ENCODE peak calls at places on chromosomes 11 and 22, in ten cellular contexts. C, D, G, U, V, H, K, Y, Z and A are unnamed samples.

GRCh38 chr22:49229483-49230193 is 598.0 kb downstream of the BRD1 start:
- DNase-seq in Y (no peak), V (no peak), K (no peak), Z (no peak), G (no peak), H (no peak), C (no peak), D (no peak), U (no peak), A (no peak)

GRCh38 chr11:3074912-3075589 is 17.8 kb upstream of the CARS1 start:
- DNase-seq in Z (no peak), V (no peak), G (no peak), H (no peak), Y (no peak), D (no peak), C (no peak), K (no peak), U (no peak), A (no peak)

GRCh38 chr11:86571273-86571948 is 101.0 kb downstream of the ME3 start:
- DNase-seq in H (no peak), K (peak; percentile 69), V (peak; percentile 33), G (no peak), C (no peak), D (no peak), Z (no peak), Y (no peak), U (no peak), A (no peak)

GRCh38 chr11:37449146-37449545 is 851.1 kb upstream of the RAG2 start:
- DNase-seq in Y (peak; percentile 68), C (peak; percentile 45), K (no peak), D (no peak), V (peak; percentile 58), H (peak; percentile 30), G (no peak), U (no peak), Z (no peak), A (no peak)

GRCh38 chr11:86745571-86745970 is 54.8 kb upstream of the PRSS23 start:
- DNase-seq in K (no peak), U (no peak), G (no peak), V (no peak), H (no peak), C (no peak), D (no peak), Z (no peak), Y (peak; percentile 36), A (no peak)

GRCh38 chr11:126190792-126191191 is 20.7 kb downstream of the RPUSD4 start:
- DNase-seq in D (no peak), C (no peak), Z (no peak), H (peak; percentile 54), V (no peak), Y (no peak), G (no peak), U (no peak), K (no peak), A (no peak)

GRCh38 chr11:11519184-11519583 is 102.6 kb downstream of the GALNT18 start:
- DNase-seq in H (no peak), Z (no peak), Y (no peak), G (no peak), U (no peak), D (no peak), K (no peak), C (no peak), V (no peak), A (no peak)

GRCh38 chr11:108414958-108415357 is 52.4 kb downstream of the C11orf65 start:
- DNase-seq in V (no peak), H (no peak), D (no peak), Y (no peak), K (no peak), Z (no peak), C (no peak), U (no peak), G (no peak), A (no peak)

GRCh38 chr11:624705-625635 is at the start of gene CDHR5:
- DNase-seq in U (no peak), K (no peak), Y (no peak), D (peak; percentile 36), V (no peak), C (no peak), G (peak; percentile 67), H (no peak), Z (no peak), A (no peak)

DNA sequence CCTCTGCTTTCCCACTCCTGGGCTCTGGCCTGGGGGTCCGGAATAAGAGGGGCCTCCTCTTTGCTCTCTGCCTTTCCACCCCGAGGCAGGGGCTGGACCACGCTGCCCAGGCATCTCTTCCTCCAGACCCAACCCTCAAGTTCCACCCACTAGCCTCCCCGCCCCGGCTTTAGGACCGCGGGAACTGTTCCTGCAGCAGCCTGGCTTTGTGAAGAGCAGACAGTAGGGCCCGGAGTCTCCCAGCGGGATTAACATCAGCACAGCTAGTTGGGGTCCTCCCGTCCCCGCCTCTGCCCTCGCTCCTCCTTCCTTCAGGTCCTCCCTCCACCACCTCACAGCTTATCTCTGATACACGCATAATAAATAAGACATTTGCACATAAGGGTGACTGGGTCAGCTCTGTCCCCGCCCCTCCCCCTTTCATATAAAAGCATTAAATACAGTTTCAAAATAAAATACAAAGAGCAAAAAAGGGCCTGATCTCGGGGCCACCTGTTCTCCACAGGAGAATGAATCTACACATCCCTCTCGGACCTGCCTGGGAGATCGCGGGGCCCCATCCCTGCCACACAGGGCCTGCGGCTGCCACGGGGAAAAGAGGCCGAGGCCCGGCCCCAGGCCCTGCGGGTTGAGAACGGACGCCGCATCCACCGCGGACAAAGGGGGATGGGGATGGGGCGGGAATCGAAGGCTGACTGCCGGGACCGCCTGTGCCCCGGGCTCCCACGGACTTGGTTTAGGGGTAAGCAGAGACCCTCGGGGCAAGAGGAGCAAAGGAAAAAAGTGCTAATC is 6.5 kb downstream of the ZFTA start:
- DNase-seq in U (peak; percentile 41), Z (no peak), G (no peak), Y (no peak), H (peak; percentile 20), C (no peak), K (no peak), D (peak; percentile 59), V (peak; percentile 13), A (peak; percentile 50)
- TF ChIP-seq POLR2A in U (no peak), Z (no peak), G (no peak), Y (no peak), H (no peak), C (no peak), K (no peak), D (no peak), V (no peak), A (no peak)

GRCh38 chr22:33666249-33666648 is 254.0 kb downstream of the LARGE1 start:
- DNase-seq in U (no peak), G (no peak), K (no peak), H (no peak), D (no peak), Y (no peak), V (no peak), C (no peak), Z (no peak), A (no peak)

DNA sequence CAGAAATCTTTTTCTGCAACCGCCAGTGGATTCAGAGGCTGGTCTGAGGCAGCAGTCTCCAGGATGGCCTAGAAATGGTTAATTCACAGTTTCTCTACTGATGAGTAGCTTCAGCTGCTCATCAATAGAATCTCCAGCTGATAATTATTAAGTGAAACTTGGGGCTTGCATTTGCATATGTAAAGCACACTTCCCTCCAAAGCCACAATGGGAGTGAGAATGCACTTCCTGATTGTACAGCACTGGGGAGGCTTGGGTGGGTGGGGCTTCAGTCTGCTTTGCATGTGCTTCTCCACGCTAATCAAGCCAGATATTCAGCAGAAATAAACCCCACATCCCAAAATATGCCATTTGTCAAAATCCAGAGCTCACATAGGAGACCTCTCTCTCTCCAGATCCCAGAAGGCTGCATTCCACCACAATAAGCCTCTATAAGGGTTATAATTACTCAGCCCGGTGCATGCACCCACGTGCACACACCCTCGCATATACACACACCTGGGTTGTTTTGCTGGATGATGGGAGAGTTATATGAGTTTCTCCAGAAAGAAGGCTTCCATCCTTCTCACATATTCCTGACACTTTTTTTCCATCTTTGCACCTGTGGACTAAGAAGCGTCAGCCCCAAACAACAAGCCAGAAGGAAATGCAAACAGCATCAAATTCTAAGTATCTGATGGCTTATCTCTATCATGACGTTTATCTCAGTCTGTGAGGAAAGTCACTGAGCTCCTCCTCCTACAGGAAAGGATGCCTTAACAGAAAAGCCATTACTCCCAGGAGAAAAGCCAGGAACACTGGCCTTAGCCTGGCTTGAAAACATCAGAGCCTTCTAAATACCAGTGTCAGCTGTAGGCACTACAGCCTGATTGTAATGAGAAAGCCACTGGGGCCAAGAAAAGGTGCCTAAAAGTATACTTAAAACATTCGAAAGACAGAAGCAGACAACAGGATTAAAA is 253.3 kb downstream of the LARGE1 start:
- DNase-seq in V (peak; percentile 67), D (no peak), U (no peak), K (no peak), H (no peak), C (no peak), G (no peak), Z (peak; percentile 39), Y (no peak), A (no peak)
- TF ChIP-seq POLR2A in V (no peak), D (no peak), U (no peak), K (no peak), H (no peak), C (no peak), G (no peak), Z (no peak), Y (no peak), A (no peak)

DNA sequence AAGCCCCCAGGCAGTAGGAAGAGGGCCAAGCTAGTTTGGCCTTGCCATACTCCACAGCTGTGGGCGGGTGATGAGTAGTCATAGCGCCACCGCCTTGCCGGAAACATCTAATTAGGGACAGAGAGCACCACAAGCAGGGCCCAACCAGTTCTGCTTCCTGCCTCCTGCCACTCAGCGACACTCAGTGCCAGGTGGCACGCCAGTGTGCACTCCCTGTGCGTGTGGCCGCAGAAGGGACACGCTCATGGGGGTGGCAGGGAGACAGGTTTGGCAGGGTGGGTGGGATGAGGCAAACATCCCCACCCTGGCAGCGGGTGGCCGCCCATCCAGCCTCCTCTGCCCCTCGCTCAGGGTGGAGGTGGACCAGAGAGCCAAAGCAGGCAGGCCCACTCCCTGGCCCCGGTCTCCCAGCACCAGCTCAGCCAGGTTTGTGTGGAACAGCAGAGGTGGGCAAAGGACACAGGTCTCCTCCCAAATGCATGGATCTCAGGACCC is 4.9 kb downstream of the OVOL1 start:
- DNase-seq in C (no peak), Z (peak; percentile 62), Y (no peak), H (no peak), G (peak; percentile 91), K (no peak), V (no peak), D (no peak), U (no peak), A (no peak)
- TF ChIP-seq POLR2A in C (no peak), Z (no peak), Y (no peak), H (no peak), G (no peak), K (no peak), V (no peak), D (no peak), U (no peak), A (no peak)

DNA sequence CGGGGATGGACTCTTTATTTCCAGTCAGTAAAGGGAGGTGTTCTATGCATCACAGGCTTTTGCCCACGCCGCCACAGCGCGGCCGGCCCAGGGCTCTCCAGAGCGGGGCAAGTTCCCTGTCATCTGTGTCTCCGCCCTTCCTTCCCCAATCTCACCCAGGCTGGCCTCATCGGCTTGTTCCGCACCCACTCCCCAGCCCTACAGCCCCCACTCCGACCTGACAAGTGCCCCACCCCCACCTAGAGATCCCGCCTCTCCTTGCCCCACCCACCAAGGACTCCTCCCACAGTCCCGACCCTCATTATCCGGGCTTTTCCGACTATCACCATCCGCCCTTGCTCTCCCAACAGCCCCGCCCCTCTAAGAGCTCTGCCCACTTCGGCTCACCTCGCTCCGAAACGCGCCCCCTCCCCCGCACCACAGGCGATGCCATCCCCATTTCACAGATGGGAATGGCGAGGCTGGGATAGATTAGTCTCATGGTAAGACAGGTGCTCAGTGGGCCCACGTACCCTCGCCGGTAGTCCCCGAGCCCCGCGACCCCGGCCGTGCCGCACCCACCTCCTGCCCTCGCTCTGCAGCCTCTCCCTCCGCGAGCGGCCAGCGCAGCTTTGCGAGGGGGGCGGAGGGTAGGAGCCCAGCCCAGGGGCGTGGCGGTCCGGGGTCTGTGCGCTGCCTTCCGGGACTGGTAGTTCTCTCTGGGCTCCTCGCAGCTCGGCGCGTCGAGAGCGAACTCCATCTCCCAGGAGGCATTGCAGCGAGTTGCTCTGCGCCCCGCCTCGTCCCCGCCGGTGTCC is at the start of gene KCTD21:
- DNase-seq in D (peak; percentile 97), Y (peak; percentile 96), U (peak; percentile 99), H (peak; percentile 96), G (peak; percentile 99), Z (peak; percentile 96), C (peak; percentile 91), V (peak; percentile 99), K (peak; percentile 97), A (peak; percentile 99)
- TF ChIP-seq POLR2A in D (peak; percentile 76), Y (peak; percentile 42), U (no peak), H (peak; percentile 90), G (no peak), Z (no peak), C (peak; percentile 35), V (peak; percentile 50), K (peak; percentile 76), A (peak; percentile 90)